ENCODE peak calls at places on chromosomes 12 and 14, in ten cellular contexts. F is psoas muscle, I is brain microvascular endothelial cell, J is fibroblast of the aortic adventitia, R is ovary, B is IMR-90, S is GM23338, H is MCF 10A, E is sigmoid colon, M is progenitor cell of endocrine pancreas. W is an unnamed sample.

GRCh38 chr12:4270016-4270669 is 3.4 kb upstream of the CCND2 start:
- DNase-seq in H (no peak), M (no peak), I (no peak), B (no peak), J (no peak), R (no peak), S (peak; percentile 35), F (no peak), E (no peak), W (no peak)

GRCh38 chr14:69877492-69877891 is 1.7 kb upstream of the SMOC1 start:
- DNase-seq in S (peak; percentile 64), I (peak; percentile 24), E (no peak), H (peak; percentile 62), F (no peak), R (no peak), J (peak; percentile 29), B (peak; percentile 74), M (no peak), W (no peak)

GRCh38 chr12:104768033-104768432 is 190.1 kb downstream of the SLC41A2 start:
- DNase-seq in J (no peak), M (no peak), I (no peak), F (no peak), H (no peak), S (no peak), R (no peak), B (no peak), E (no peak), W (no peak)

GRCh38 chr14:60724080-60724618 is at the start of gene SIX4:
- DNase-seq in S (peak; percentile 94), M (peak; percentile 70), J (peak; percentile 80), H (peak; percentile 89), E (peak; percentile 87), F (peak; percentile 90), R (peak; percentile 70), B (peak; percentile 92), I (peak; percentile 84), W (peak; percentile 79)

GRCh38 chr14:54891471-54892245 is 11.0 kb downstream of the GCH1 start:
- DNase-seq in J (no peak), B (no peak), S (no peak), E (no peak), F (no peak), M (no peak), H (no peak), I (no peak), R (no peak), W (no peak)

GRCh38 chr12:6332459-6332858 is 9.4 kb downstream of the TNFRSF1A start:
- DNase-seq in J (peak; percentile 77), R (no peak), I (peak; percentile 85), E (no peak), F (no peak), H (peak; percentile 97), S (no peak), M (no peak), B (peak; percentile 90), W (no peak)

GRCh38 chr14:85508863-85509262 is 21.1 kb upstream of the FLRT2 start:
- DNase-seq in F (no peak), I (no peak), E (no peak), R (no peak), B (no peak), J (no peak), M (no peak), S (no peak), H (no peak), W (no peak)

GRCh38 chr12:109461049-109461845 is 15.9 kb downstream of the KCTD10 start:
- DNase-seq in E (no peak), I (peak; percentile 36), S (no peak), B (peak; percentile 62), R (no peak), J (peak; percentile 30), F (no peak), H (no peak), M (no peak), W (no peak)

GRCh38 chr14:64541261-64541970 is 875 bp downstream of the HSPA2 start:
- DNase-seq in F (peak; percentile 69), S (peak; percentile 66), R (peak; percentile 21), I (no peak), J (no peak), B (no peak), E (peak; percentile 85), M (no peak), H (no peak), W (no peak)

GRCh38 chr14:36069535-36069900 is 107.0 kb downstream of the PTCSC3 start:
- DNase-seq in B (peak; percentile 17), S (peak; percentile 81), M (no peak), F (no peak), R (no peak), E (no peak), J (peak; percentile 25), H (peak; percentile 72), I (peak; percentile 12), W (no peak)

GRCh38 chr12:11805680-11806079 is 156.2 kb downstream of the ETV6 start:
- DNase-seq in F (no peak), J (no peak), S (no peak), M (no peak), B (no peak), E (no peak), H (no peak), I (no peak), R (no peak), W (no peak)

GRCh38 chr12:11804130-11804529 is 154.7 kb downstream of the ETV6 start:
- DNase-seq in H (no peak), M (no peak), E (no peak), B (no peak), J (peak; percentile 11), I (no peak), S (no peak), R (no peak), F (no peak), W (no peak)

GRCh38 chr12:11801643-11802042 is 152.2 kb downstream of the ETV6 start:
- DNase-seq in S (no peak), R (no peak), I (no peak), E (no peak), F (no peak), J (no peak), H (peak; percentile 59), M (no peak), B (no peak), W (no peak)

GRCh38 chr12:11807453-11807852 is 158.0 kb downstream of the ETV6 start:
- DNase-seq in E (no peak), M (no peak), B (no peak), J (no peak), R (no peak), I (no peak), H (no peak), F (no peak), S (no peak), W (no peak)

DNA sequence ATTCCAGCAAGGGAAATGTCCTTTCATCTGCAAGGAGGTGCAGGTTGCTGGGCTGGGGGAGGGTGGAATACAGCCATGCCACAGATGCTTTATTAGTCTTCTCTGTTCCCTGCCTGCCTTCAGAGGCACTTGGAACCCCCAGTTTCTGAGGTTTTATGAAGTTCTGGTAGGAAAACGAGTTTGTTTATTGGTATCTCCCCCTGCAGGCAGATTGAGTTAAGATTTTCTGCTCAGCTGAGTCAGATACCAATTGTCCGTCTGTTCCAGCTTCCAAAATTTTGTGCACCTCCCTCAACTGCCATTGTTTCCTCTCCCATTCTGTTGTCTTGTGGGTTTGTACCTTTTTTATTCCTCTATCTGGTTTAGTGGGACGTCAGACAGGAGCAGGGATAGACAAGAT is 155.6 kb downstream of the ETV6 start:
- DNase-seq in I (no peak), S (no peak), E (no peak), B (no peak), F (no peak), J (no peak), M (no peak), R (no peak), H (no peak), W (no peak)
- TF ChIP-seq CTCF in I (peak; percentile 39), S (peak; percentile 48), E (no peak), B (no peak), F (no peak), J (peak; percentile 7), M (peak; percentile 36), R (no peak), H (no peak), W (peak; percentile 21)

GRCh38 chr12:116298578-116298977 is 21.1 kb upstream of the MED13L start:
- DNase-seq in R (no peak), S (no peak), I (no peak), M (no peak), B (no peak), E (no peak), J (no peak), F (no peak), H (no peak), W (no peak)
- TF ChIP-seq CTCF in R (no peak), S (no peak), I (no peak), M (no peak), B (no peak), E (no peak), J (no peak), F (no peak), H (no peak), W (no peak)

GRCh38 chr12:75894965-75895754 is 136.4 kb downstream of the PHLDA1 start:
- DNase-seq in R (no peak), H (no peak), E (no peak), I (no peak), B (no peak), J (no peak), M (no peak), F (no peak), S (no peak), W (no peak)
- TF ChIP-seq CTCF in R (no peak), H (no peak), E (no peak), I (no peak), B (no peak), J (no peak), M (no peak), F (no peak), S (no peak), W (no peak)

GRCh38 chr12:66627270-66627987 is 51.4 kb downstream of the GRIP1 start:
- DNase-seq in R (no peak), H (no peak), J (no peak), I (no peak), B (no peak), S (no peak), M (no peak), F (peak; percentile 59), E (no peak), W (no peak)

GRCh38 chr12:66624806-66625205 is 54.1 kb downstream of the GRIP1 start:
- DNase-seq in E (no peak), F (no peak), I (no peak), H (no peak), S (no peak), J (no peak), M (no peak), R (no peak), B (no peak), W (no peak)

GRCh38 chr12:66620026-66620425 is 58.9 kb downstream of the GRIP1 start:
- DNase-seq in B (no peak), J (no peak), H (peak; percentile 30), R (no peak), I (no peak), M (no peak), F (no peak), S (no peak), E (no peak), W (no peak)

GRCh38 chr12:66620703-66621102 is 58.2 kb downstream of the GRIP1 start:
- DNase-seq in J (no peak), F (no peak), H (no peak), I (no peak), E (no peak), R (no peak), S (no peak), B (no peak), M (no peak), W (no peak)

DNA sequence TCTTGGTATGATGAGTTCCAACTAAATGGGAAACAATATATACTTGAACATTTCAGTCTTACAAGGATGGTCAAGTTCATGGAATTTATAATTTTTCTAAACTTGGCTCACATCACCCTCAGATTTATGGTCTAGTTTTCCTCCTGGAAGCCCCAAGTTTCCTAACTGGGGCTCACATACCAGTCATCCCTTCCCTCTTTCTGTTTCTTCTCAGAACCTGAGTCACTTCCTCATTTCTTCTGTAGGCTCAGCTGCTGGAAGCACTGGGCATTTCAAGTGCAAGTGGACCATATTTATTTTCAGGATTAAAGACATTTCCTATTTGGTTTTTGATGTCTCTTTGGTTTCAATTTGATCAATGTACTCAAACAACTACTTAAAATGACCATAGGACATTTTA is 55.4 kb downstream of the GRIP1 start:
- DNase-seq in J (no peak), B (no peak), S (no peak), I (no peak), E (no peak), H (no peak), F (no peak), M (no peak), R (no peak), W (no peak)
- TF ChIP-seq CTCF in J (no peak), B (no peak), S (no peak), I (no peak), E (no peak), H (no peak), F (no peak), M (no peak), R (no peak), W (no peak)